ENCODE peak calls at places on chromosomes 1 and 21, in ten cellular contexts. One of them, this sample, is unnamed. For H3K36me3 and H3K27me3, the result is how much of the 10 kb centered on the place peaks cover.

GRCh38 chr1:89563957-89564604 is 39.5 kb downstream of the LRRC8B start:
- DNase-seq in pancreas: no peak
- DNase-seq in spleen: no peak
- DNase-seq in neural progenitor cell: no peak
- DNase-seq in heart right ventricle: no peak
- DNase-seq in astrocyte: no peak
- DNase-seq in colonic mucosa: no peak
- DNase-seq in thoracic aorta: no peak
- DNase-seq in small intestine: no peak
- DNase-seq in fibroblast of lung: peak
- DNase-seq in this sample: no peak

GRCh38 chr1:6262570-6263420 is 1.9 kb upstream of the GPR153 start:
- DNase-seq in pancreas: no peak
- DNase-seq in spleen: no peak
- DNase-seq in neural progenitor cell: no peak
- DNase-seq in heart right ventricle: peak
- DNase-seq in astrocyte: no peak
- DNase-seq in colonic mucosa: peak
- DNase-seq in thoracic aorta: no peak
- DNase-seq in small intestine: no peak
- DNase-seq in fibroblast of lung: peak
- DNase-seq in this sample: peak

GRCh38 chr1:24951810-24952412 is 21.8 kb upstream of the RUNX3 start:
- DNase-seq in pancreas: no peak
- DNase-seq in spleen: no peak
- DNase-seq in neural progenitor cell: no peak
- DNase-seq in heart right ventricle: no peak
- DNase-seq in astrocyte: no peak
- DNase-seq in colonic mucosa: no peak
- DNase-seq in thoracic aorta: no peak
- DNase-seq in small intestine: no peak
- DNase-seq in fibroblast of lung: no peak
- DNase-seq in this sample: no peak

GRCh38 chr1:231619257-231619634 is 7.3 kb upstream of the DISC1 start:
- DNase-seq in pancreas: no peak
- DNase-seq in spleen: no peak
- DNase-seq in neural progenitor cell: no peak
- DNase-seq in heart right ventricle: no peak
- DNase-seq in astrocyte: no peak
- DNase-seq in colonic mucosa: no peak
- DNase-seq in thoracic aorta: no peak
- DNase-seq in small intestine: no peak
- DNase-seq in fibroblast of lung: no peak
- DNase-seq in this sample: no peak

GRCh38 chr21:45545691-45546531 is 3.7 kb upstream of the SLC19A1 start:
- DNase-seq in pancreas: no peak
- DNase-seq in spleen: peak
- DNase-seq in neural progenitor cell: no peak
- DNase-seq in heart right ventricle: no peak
- DNase-seq in astrocyte: no peak
- DNase-seq in colonic mucosa: peak
- DNase-seq in thoracic aorta: no peak
- DNase-seq in small intestine: no peak
- DNase-seq in fibroblast of lung: no peak
- DNase-seq in this sample: peak

GRCh38 chr1:245690946-245691456 is 536.2 kb downstream of the KIF26B start:
- DNase-seq in pancreas: no peak
- DNase-seq in spleen: peak
- DNase-seq in neural progenitor cell: no peak
- DNase-seq in heart right ventricle: no peak
- DNase-seq in astrocyte: no peak
- DNase-seq in colonic mucosa: no peak
- DNase-seq in thoracic aorta: no peak
- DNase-seq in small intestine: no peak
- DNase-seq in fibroblast of lung: no peak
- DNase-seq in this sample: no peak

GRCh38 chr1:110040548-110040947 is 6.1 kb downstream of the STRIP1 start:
- DNase-seq in pancreas: no peak
- DNase-seq in spleen: peak
- DNase-seq in neural progenitor cell: no peak
- DNase-seq in heart right ventricle: no peak
- DNase-seq in astrocyte: no peak
- DNase-seq in colonic mucosa: no peak
- DNase-seq in thoracic aorta: no peak
- DNase-seq in small intestine: no peak
- DNase-seq in fibroblast of lung: no peak
- DNase-seq in this sample: no peak

GRCh38 chr1:240098534-240098933 is 6.9 kb downstream of the FMN2 start:
- DNase-seq in pancreas: no peak
- DNase-seq in spleen: no peak
- DNase-seq in neural progenitor cell: no peak
- DNase-seq in heart right ventricle: no peak
- DNase-seq in astrocyte: peak
- DNase-seq in colonic mucosa: no peak
- DNase-seq in thoracic aorta: no peak
- DNase-seq in small intestine: no peak
- DNase-seq in fibroblast of lung: no peak
- DNase-seq in this sample: no peak

GRCh38 chr1:183148599-183148998 is 37.5 kb upstream of the LAMC2 start:
- DNase-seq in pancreas: no peak
- DNase-seq in spleen: no peak
- DNase-seq in neural progenitor cell: no peak
- DNase-seq in heart right ventricle: no peak
- DNase-seq in astrocyte: peak
- DNase-seq in colonic mucosa: no peak
- DNase-seq in thoracic aorta: no peak
- DNase-seq in small intestine: no peak
- DNase-seq in fibroblast of lung: peak
- DNase-seq in this sample: no peak

GRCh38 chr1:153567621-153568366 is 2.1 kb upstream of the S100A2 start:
- DNase-seq in pancreas: peak
- DNase-seq in spleen: peak
- DNase-seq in neural progenitor cell: peak
- DNase-seq in heart right ventricle: no peak
- DNase-seq in astrocyte: peak
- DNase-seq in colonic mucosa: peak
- DNase-seq in thoracic aorta: no peak
- DNase-seq in small intestine: no peak
- DNase-seq in fibroblast of lung: peak
- DNase-seq in this sample: peak

GRCh38 chr1:36087233-36088123 is 1.2 kb upstream of the ADPRS start:
- DNase-seq in pancreas: no peak
- DNase-seq in spleen: peak
- DNase-seq in neural progenitor cell: no peak
- DNase-seq in heart right ventricle: no peak
- DNase-seq in astrocyte: no peak
- DNase-seq in colonic mucosa: no peak
- DNase-seq in thoracic aorta: no peak
- DNase-seq in small intestine: no peak
- DNase-seq in fibroblast of lung: no peak
- DNase-seq in this sample: peak

GRCh38 chr1:9996624-9997582 is at the start of gene RBP7:
- DNase-seq in pancreas: peak
- DNase-seq in spleen: peak
- DNase-seq in neural progenitor cell: peak
- DNase-seq in heart right ventricle: peak
- DNase-seq in astrocyte: no peak
- DNase-seq in colonic mucosa: peak
- DNase-seq in thoracic aorta: no peak
- DNase-seq in small intestine: peak
- DNase-seq in fibroblast of lung: no peak
- DNase-seq in this sample: peak

GRCh38 chr1:226293553-226293920 is 15.4 kb downstream of the LIN9 start:
- DNase-seq in pancreas: no peak
- DNase-seq in spleen: no peak
- DNase-seq in neural progenitor cell: no peak
- DNase-seq in heart right ventricle: no peak
- DNase-seq in astrocyte: no peak
- DNase-seq in colonic mucosa: peak
- DNase-seq in thoracic aorta: no peak
- DNase-seq in small intestine: peak
- DNase-seq in fibroblast of lung: no peak
- DNase-seq in this sample: no peak

GRCh38 chr1:145979746-145980435 is 15.4 kb downstream of the POLR3GL start:
- DNase-seq in pancreas: no peak
- DNase-seq in spleen: no peak
- DNase-seq in neural progenitor cell: no peak
- DNase-seq in heart right ventricle: no peak
- DNase-seq in astrocyte: no peak
- DNase-seq in colonic mucosa: no peak
- DNase-seq in thoracic aorta: no peak
- DNase-seq in small intestine: peak
- DNase-seq in fibroblast of lung: peak
- DNase-seq in this sample: no peak

GRCh38 chr1:212951058-212951923 is 950 bp downstream of the VASH2 start:
- DNase-seq in pancreas: no peak
- DNase-seq in spleen: no peak
- DNase-seq in neural progenitor cell: peak
- DNase-seq in heart right ventricle: no peak
- DNase-seq in astrocyte: no peak
- DNase-seq in colonic mucosa: no peak
- DNase-seq in thoracic aorta: no peak
- DNase-seq in small intestine: no peak
- DNase-seq in fibroblast of lung: no peak
- DNase-seq in this sample: peak

GRCh38 chr1:98468111-98468717 is 193.3 kb upstream of the SNX7 start:
- DNase-seq in pancreas: no peak
- DNase-seq in spleen: no peak
- DNase-seq in neural progenitor cell: peak
- DNase-seq in heart right ventricle: no peak
- DNase-seq in astrocyte: peak
- DNase-seq in colonic mucosa: no peak
- DNase-seq in thoracic aorta: no peak
- DNase-seq in small intestine: peak
- DNase-seq in fibroblast of lung: peak
- DNase-seq in this sample: no peak
- H3K4me3 ChIP-seq in pancreas: no peak
- H3K4me3 ChIP-seq in spleen: no peak
- H3K4me3 ChIP-seq in neural progenitor cell: no peak
- H3K4me3 ChIP-seq in heart right ventricle: no peak
- H3K4me3 ChIP-seq in astrocyte: no peak
- H3K4me3 ChIP-seq in colonic mucosa: no peak
- H3K4me3 ChIP-seq in thoracic aorta: no peak
- H3K4me3 ChIP-seq in small intestine: no peak
- H3K4me3 ChIP-seq in fibroblast of lung: no peak
- H3K4me3 ChIP-seq in this sample: no peak

GRCh38 chr1:198711837-198712236 is 73.0 kb downstream of the PTPRC start:
- DNase-seq in pancreas: no peak
- DNase-seq in spleen: no peak
- DNase-seq in neural progenitor cell: no peak
- DNase-seq in heart right ventricle: no peak
- DNase-seq in astrocyte: no peak
- DNase-seq in colonic mucosa: no peak
- DNase-seq in thoracic aorta: no peak
- DNase-seq in small intestine: no peak
- DNase-seq in fibroblast of lung: no peak
- DNase-seq in this sample: no peak

GRCh38 chr1:198713081-198713480 is 74.2 kb downstream of the PTPRC start:
- DNase-seq in pancreas: no peak
- DNase-seq in spleen: no peak
- DNase-seq in neural progenitor cell: no peak
- DNase-seq in heart right ventricle: no peak
- DNase-seq in astrocyte: peak
- DNase-seq in colonic mucosa: no peak
- DNase-seq in thoracic aorta: no peak
- DNase-seq in small intestine: no peak
- DNase-seq in fibroblast of lung: no peak
- DNase-seq in this sample: no peak

GRCh38 chr1:198717510-198717909 is 78.7 kb downstream of the PTPRC start:
- DNase-seq in pancreas: no peak
- DNase-seq in spleen: no peak
- DNase-seq in neural progenitor cell: no peak
- DNase-seq in heart right ventricle: no peak
- DNase-seq in astrocyte: no peak
- DNase-seq in colonic mucosa: no peak
- DNase-seq in thoracic aorta: no peak
- DNase-seq in small intestine: no peak
- DNase-seq in fibroblast of lung: no peak
- DNase-seq in this sample: no peak

GRCh38 chr1:198716051-198716450 is 77.2 kb downstream of the PTPRC start:
- DNase-seq in pancreas: no peak
- DNase-seq in spleen: no peak
- DNase-seq in neural progenitor cell: no peak
- DNase-seq in heart right ventricle: no peak
- DNase-seq in astrocyte: no peak
- DNase-seq in colonic mucosa: no peak
- DNase-seq in thoracic aorta: no peak
- DNase-seq in small intestine: no peak
- DNase-seq in fibroblast of lung: no peak
- DNase-seq in this sample: no peak
- H3K36me3 ChIP-seq in pancreas: under half
- H3K36me3 ChIP-seq in spleen: half or more
- H3K36me3 ChIP-seq in neural progenitor cell: under half
- H3K36me3 ChIP-seq in heart right ventricle: under half
- H3K36me3 ChIP-seq in astrocyte: under half
- H3K36me3 ChIP-seq in colonic mucosa: under half
- H3K36me3 ChIP-seq in thoracic aorta: under half
- H3K36me3 ChIP-seq in small intestine: under half
- H3K36me3 ChIP-seq in fibroblast of lung: under half
- H3K36me3 ChIP-seq in this sample: under half

DNA sequence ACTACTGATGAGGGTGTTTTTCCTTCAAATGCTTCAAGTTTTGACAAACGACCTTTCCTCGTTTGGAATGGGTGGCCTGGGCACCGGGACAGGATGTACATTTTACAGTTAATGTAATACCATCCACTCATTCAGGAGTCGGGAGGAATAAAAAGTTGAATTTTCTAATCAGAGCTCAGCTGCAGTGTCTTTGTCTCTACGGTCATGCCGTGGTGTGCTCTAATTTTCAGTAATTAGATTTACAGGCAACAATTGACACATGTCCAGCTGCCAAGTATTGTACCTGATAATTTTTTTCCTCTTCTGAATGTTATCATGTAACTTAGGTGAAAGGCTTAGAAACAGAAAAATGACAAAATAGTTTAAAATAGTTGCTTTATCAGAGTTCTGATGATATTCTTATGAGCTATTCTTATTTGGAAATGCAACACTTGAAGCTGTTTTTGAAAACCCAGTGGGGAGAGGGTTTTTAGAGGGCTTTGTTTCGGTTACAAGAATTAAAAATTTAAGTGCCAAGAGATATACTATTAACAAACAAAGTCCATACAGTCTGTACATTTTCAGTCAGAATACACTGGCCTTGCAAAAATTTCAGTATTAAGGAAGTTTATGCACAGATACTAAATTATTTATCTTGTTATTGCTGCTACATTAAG is 1.0 kb downstream of the CDKN2C start:
- DNase-seq in pancreas: no peak
- DNase-seq in spleen: no peak
- DNase-seq in neural progenitor cell: no peak
- DNase-seq in heart right ventricle: no peak
- DNase-seq in astrocyte: no peak
- DNase-seq in colonic mucosa: no peak
- DNase-seq in thoracic aorta: no peak
- DNase-seq in small intestine: peak
- DNase-seq in fibroblast of lung: peak
- DNase-seq in this sample: no peak
- H3K27me3 ChIP-seq in pancreas: under half
- H3K27me3 ChIP-seq in spleen: under half
- H3K27me3 ChIP-seq in neural progenitor cell: half or more
- H3K27me3 ChIP-seq in heart right ventricle: under half
- H3K27me3 ChIP-seq in astrocyte: under half
- H3K27me3 ChIP-seq in colonic mucosa: under half
- H3K27me3 ChIP-seq in thoracic aorta: under half
- H3K27me3 ChIP-seq in small intestine: under half
- H3K27me3 ChIP-seq in fibroblast of lung: under half
- H3K27me3 ChIP-seq in this sample: half or more

GRCh38 chr1:76868916-76869315 is 1.6 kb downstream of the ST6GALNAC5 start:
- DNase-seq in pancreas: no peak
- DNase-seq in spleen: no peak
- DNase-seq in neural progenitor cell: peak
- DNase-seq in heart right ventricle: no peak
- DNase-seq in astrocyte: no peak
- DNase-seq in colonic mucosa: no peak
- DNase-seq in thoracic aorta: no peak
- DNase-seq in small intestine: no peak
- DNase-seq in fibroblast of lung: no peak
- DNase-seq in this sample: peak
- H3K4me3 ChIP-seq in pancreas: peak
- H3K4me3 ChIP-seq in spleen: peak
- H3K4me3 ChIP-seq in neural progenitor cell: peak
- H3K4me3 ChIP-seq in heart right ventricle: no peak
- H3K4me3 ChIP-seq in astrocyte: peak
- H3K4me3 ChIP-seq in colonic mucosa: peak
- H3K4me3 ChIP-seq in thoracic aorta: peak
- H3K4me3 ChIP-seq in small intestine: peak
- H3K4me3 ChIP-seq in fibroblast of lung: peak
- H3K4me3 ChIP-seq in this sample: peak